ENCODE peak calls at places on chromosome 4, in eight cellular contexts. One of them, this sample, is unnamed.

GRCh38 chr4:40856836-40857362 is 107.1 kb downstream of the NSUN7 start:
- DNase-seq in NK-92 treated with Interleukin-12 subunit alpha and Interleukin-12 subunit beta, amount 100 ng/mL, for 24 hours: no peak
- DNase-seq in dorsolateral prefrontal cortex: peak; percentile 66
- DNase-seq in stimulated activated naive B cell treated with anti-CD40 and anti-IgM and Interleukin-4, amounts not matched to agents 10 μg/mL and 1 μg/mL and 100 μg/mL, for 72 hours: peak; percentile 67
- DNase-seq in EL: peak; percentile 43
- DNase-seq in HFF-Myc: no peak
- DNase-seq in NCI-H446: no peak
- DNase-seq in skeletal muscle cell: peak; percentile 12
- DNase-seq in this sample: peak; percentile 3

GRCh38 chr4:40486534-40486933 is 143.1 kb downstream of the RBM47 start:
- DNase-seq in NCI-H446: no peak
- DNase-seq in EL: peak; percentile 50
- DNase-seq in skeletal muscle cell: peak; percentile 26
- DNase-seq in dorsolateral prefrontal cortex: no peak
- DNase-seq in HFF-Myc: peak; percentile 3
- DNase-seq in stimulated activated naive B cell treated with anti-CD40 and anti-IgM and Interleukin-4, amounts not matched to agents 10 μg/mL and 1 μg/mL and 100 μg/mL, for 72 hours: no peak
- DNase-seq in NK-92 treated with Interleukin-12 subunit alpha and Interleukin-12 subunit beta, amount 100 ng/mL, for 24 hours: no peak
- DNase-seq in this sample: peak; percentile 31

GRCh38 chr4:183147983-183148382 is 48.9 kb downstream of the WWC2 start:
- DNase-seq in NK-92 treated with Interleukin-12 subunit alpha and Interleukin-12 subunit beta, amount 100 ng/mL, for 24 hours: no peak
- DNase-seq in EL: no peak
- DNase-seq in stimulated activated naive B cell treated with anti-CD40 and anti-IgM and Interleukin-4, amounts not matched to agents 10 μg/mL and 1 μg/mL and 100 μg/mL, for 72 hours: no peak
- DNase-seq in NCI-H446: no peak
- DNase-seq in skeletal muscle cell: no peak
- DNase-seq in HFF-Myc: no peak
- DNase-seq in dorsolateral prefrontal cortex: no peak
- DNase-seq in this sample: no peak

GRCh38 chr4:82797591-82798081 is 960 bp downstream of the SCD5 start:
- DNase-seq in dorsolateral prefrontal cortex: no peak
- DNase-seq in EL: peak; percentile 46
- DNase-seq in NCI-H446: no peak
- DNase-seq in skeletal muscle cell: no peak
- DNase-seq in NK-92 treated with Interleukin-12 subunit alpha and Interleukin-12 subunit beta, amount 100 ng/mL, for 24 hours: no peak
- DNase-seq in stimulated activated naive B cell treated with anti-CD40 and anti-IgM and Interleukin-4, amounts not matched to agents 10 μg/mL and 1 μg/mL and 100 μg/mL, for 72 hours: no peak
- DNase-seq in HFF-Myc: no peak
- DNase-seq in this sample: no peak

GRCh38 chr4:48704091-48704802 is 75.8 kb downstream of the FRYL start:
- DNase-seq in stimulated activated naive B cell treated with anti-CD40 and anti-IgM and Interleukin-4, amounts not matched to agents 10 μg/mL and 1 μg/mL and 100 μg/mL, for 72 hours: no peak
- DNase-seq in NK-92 treated with Interleukin-12 subunit alpha and Interleukin-12 subunit beta, amount 100 ng/mL, for 24 hours: no peak
- DNase-seq in dorsolateral prefrontal cortex: no peak
- DNase-seq in EL: no peak
- DNase-seq in skeletal muscle cell: no peak
- DNase-seq in NCI-H446: no peak
- DNase-seq in HFF-Myc: no peak
- DNase-seq in this sample: no peak

GRCh38 chr4:37666625-37667071 is 19.5 kb downstream of the RELL1 start:
- DNase-seq in stimulated activated naive B cell treated with anti-CD40 and anti-IgM and Interleukin-4, amounts not matched to agents 10 μg/mL and 1 μg/mL and 100 μg/mL, for 72 hours: no peak
- DNase-seq in NCI-H446: no peak
- DNase-seq in HFF-Myc: peak; percentile 70
- DNase-seq in skeletal muscle cell: peak; percentile 76
- DNase-seq in NK-92 treated with Interleukin-12 subunit alpha and Interleukin-12 subunit beta, amount 100 ng/mL, for 24 hours: no peak
- DNase-seq in EL: peak; percentile 91
- DNase-seq in dorsolateral prefrontal cortex: no peak
- DNase-seq in this sample: peak; percentile 50

GRCh38 chr4:96407651-96408342 is 567.9 kb downstream of the PDHA2 start:
- DNase-seq in EL: no peak
- DNase-seq in NCI-H446: no peak
- DNase-seq in stimulated activated naive B cell treated with anti-CD40 and anti-IgM and Interleukin-4, amounts not matched to agents 10 μg/mL and 1 μg/mL and 100 μg/mL, for 72 hours: no peak
- DNase-seq in HFF-Myc: no peak
- DNase-seq in skeletal muscle cell: no peak
- DNase-seq in NK-92 treated with Interleukin-12 subunit alpha and Interleukin-12 subunit beta, amount 100 ng/mL, for 24 hours: no peak
- DNase-seq in dorsolateral prefrontal cortex: no peak
- DNase-seq in this sample: no peak

GRCh38 chr4:107931775-107932321 is 499 bp downstream of the CYP2U1 start:
- DNase-seq in NCI-H446: no peak
- DNase-seq in stimulated activated naive B cell treated with anti-CD40 and anti-IgM and Interleukin-4, amounts not matched to agents 10 μg/mL and 1 μg/mL and 100 μg/mL, for 72 hours: peak; percentile 13
- DNase-seq in NK-92 treated with Interleukin-12 subunit alpha and Interleukin-12 subunit beta, amount 100 ng/mL, for 24 hours: peak; percentile 36
- DNase-seq in skeletal muscle cell: no peak
- DNase-seq in dorsolateral prefrontal cortex: peak; percentile 52
- DNase-seq in HFF-Myc: no peak
- DNase-seq in EL: no peak
- DNase-seq in this sample: no peak

GRCh38 chr4:153623491-153623890 is 60.6 kb upstream of the TLR2 start:
- DNase-seq in dorsolateral prefrontal cortex: no peak
- DNase-seq in HFF-Myc: no peak
- DNase-seq in EL: no peak
- DNase-seq in NCI-H446: no peak
- DNase-seq in stimulated activated naive B cell treated with anti-CD40 and anti-IgM and Interleukin-4, amounts not matched to agents 10 μg/mL and 1 μg/mL and 100 μg/mL, for 72 hours: no peak
- DNase-seq in skeletal muscle cell: no peak
- DNase-seq in NK-92 treated with Interleukin-12 subunit alpha and Interleukin-12 subunit beta, amount 100 ng/mL, for 24 hours: no peak
- DNase-seq in this sample: no peak

GRCh38 chr4:90069151-90069550 is 58.0 kb upstream of the CCSER1 start:
- DNase-seq in skeletal muscle cell: no peak
- DNase-seq in dorsolateral prefrontal cortex: no peak
- DNase-seq in HFF-Myc: no peak
- DNase-seq in EL: no peak
- DNase-seq in NK-92 treated with Interleukin-12 subunit alpha and Interleukin-12 subunit beta, amount 100 ng/mL, for 24 hours: no peak
- DNase-seq in NCI-H446: no peak
- DNase-seq in stimulated activated naive B cell treated with anti-CD40 and anti-IgM and Interleukin-4, amounts not matched to agents 10 μg/mL and 1 μg/mL and 100 μg/mL, for 72 hours: no peak
- DNase-seq in this sample: no peak

GRCh38 chr4:26157541-26157940 is 163.3 kb upstream of the RBPJ start:
- DNase-seq in NK-92 treated with Interleukin-12 subunit alpha and Interleukin-12 subunit beta, amount 100 ng/mL, for 24 hours: no peak
- DNase-seq in HFF-Myc: no peak
- DNase-seq in stimulated activated naive B cell treated with anti-CD40 and anti-IgM and Interleukin-4, amounts not matched to agents 10 μg/mL and 1 μg/mL and 100 μg/mL, for 72 hours: no peak
- DNase-seq in NCI-H446: no peak
- DNase-seq in skeletal muscle cell: no peak
- DNase-seq in EL: no peak
- DNase-seq in dorsolateral prefrontal cortex: no peak
- DNase-seq in this sample: no peak

GRCh38 chr4:184330008-184330400 is 112.3 kb upstream of the ENPP6 start:
- DNase-seq in dorsolateral prefrontal cortex: no peak
- DNase-seq in HFF-Myc: no peak
- DNase-seq in NK-92 treated with Interleukin-12 subunit alpha and Interleukin-12 subunit beta, amount 100 ng/mL, for 24 hours: peak; percentile 15
- DNase-seq in skeletal muscle cell: no peak
- DNase-seq in stimulated activated naive B cell treated with anti-CD40 and anti-IgM and Interleukin-4, amounts not matched to agents 10 μg/mL and 1 μg/mL and 100 μg/mL, for 72 hours: peak; percentile 85
- DNase-seq in EL: no peak
- DNase-seq in NCI-H446: no peak
- DNase-seq in this sample: no peak

GRCh38 chr4:124534133-124534532 is 178.4 kb downstream of the ANKRD50 start:
- DNase-seq in HFF-Myc: no peak
- DNase-seq in stimulated activated naive B cell treated with anti-CD40 and anti-IgM and Interleukin-4, amounts not matched to agents 10 μg/mL and 1 μg/mL and 100 μg/mL, for 72 hours: no peak
- DNase-seq in EL: no peak
- DNase-seq in NK-92 treated with Interleukin-12 subunit alpha and Interleukin-12 subunit beta, amount 100 ng/mL, for 24 hours: no peak
- DNase-seq in skeletal muscle cell: no peak
- DNase-seq in dorsolateral prefrontal cortex: no peak
- DNase-seq in NCI-H446: no peak
- DNase-seq in this sample: no peak

GRCh38 chr4:178784491-178784890 is 1342.3 kb upstream of the AGA start:
- DNase-seq in HFF-Myc: no peak
- DNase-seq in NK-92 treated with Interleukin-12 subunit alpha and Interleukin-12 subunit beta, amount 100 ng/mL, for 24 hours: no peak
- DNase-seq in stimulated activated naive B cell treated with anti-CD40 and anti-IgM and Interleukin-4, amounts not matched to agents 10 μg/mL and 1 μg/mL and 100 μg/mL, for 72 hours: no peak
- DNase-seq in NCI-H446: no peak
- DNase-seq in dorsolateral prefrontal cortex: no peak
- DNase-seq in EL: no peak
- DNase-seq in skeletal muscle cell: no peak
- DNase-seq in this sample: no peak

GRCh38 chr4:111963158-111963557 is 182.1 kb upstream of the FAM241A start:
- DNase-seq in skeletal muscle cell: no peak
- DNase-seq in NCI-H446: no peak
- DNase-seq in EL: no peak
- DNase-seq in HFF-Myc: no peak
- DNase-seq in stimulated activated naive B cell treated with anti-CD40 and anti-IgM and Interleukin-4, amounts not matched to agents 10 μg/mL and 1 μg/mL and 100 μg/mL, for 72 hours: no peak
- DNase-seq in NK-92 treated with Interleukin-12 subunit alpha and Interleukin-12 subunit beta, amount 100 ng/mL, for 24 hours: no peak
- DNase-seq in dorsolateral prefrontal cortex: no peak
- DNase-seq in this sample: no peak

GRCh38 chr4:183765121-183765990 is 106.3 kb downstream of the TRAPPC11 start:
- DNase-seq in NK-92 treated with Interleukin-12 subunit alpha and Interleukin-12 subunit beta, amount 100 ng/mL, for 24 hours: no peak
- DNase-seq in stimulated activated naive B cell treated with anti-CD40 and anti-IgM and Interleukin-4, amounts not matched to agents 10 μg/mL and 1 μg/mL and 100 μg/mL, for 72 hours: no peak
- DNase-seq in HFF-Myc: no peak
- DNase-seq in skeletal muscle cell: no peak
- DNase-seq in dorsolateral prefrontal cortex: no peak
- DNase-seq in NCI-H446: no peak
- DNase-seq in EL: no peak
- DNase-seq in this sample: no peak

GRCh38 chr4:36785965-36786364 is 458.6 kb upstream of the NWD2 start:
- DNase-seq in stimulated activated naive B cell treated with anti-CD40 and anti-IgM and Interleukin-4, amounts not matched to agents 10 μg/mL and 1 μg/mL and 100 μg/mL, for 72 hours: no peak
- DNase-seq in NCI-H446: no peak
- DNase-seq in NK-92 treated with Interleukin-12 subunit alpha and Interleukin-12 subunit beta, amount 100 ng/mL, for 24 hours: no peak
- DNase-seq in HFF-Myc: no peak
- DNase-seq in skeletal muscle cell: no peak
- DNase-seq in EL: no peak
- DNase-seq in dorsolateral prefrontal cortex: no peak
- DNase-seq in this sample: no peak

GRCh38 chr4:179989975-179990374 is 2253.2 kb upstream of the TENM3 start:
- DNase-seq in stimulated activated naive B cell treated with anti-CD40 and anti-IgM and Interleukin-4, amounts not matched to agents 10 μg/mL and 1 μg/mL and 100 μg/mL, for 72 hours: peak; percentile 15
- DNase-seq in skeletal muscle cell: no peak
- DNase-seq in NK-92 treated with Interleukin-12 subunit alpha and Interleukin-12 subunit beta, amount 100 ng/mL, for 24 hours: no peak
- DNase-seq in EL: no peak
- DNase-seq in HFF-Myc: no peak
- DNase-seq in dorsolateral prefrontal cortex: no peak
- DNase-seq in NCI-H446: no peak
- DNase-seq in this sample: no peak

GRCh38 chr4:183503497-183504063 is 1.3 kb upstream of the ING2 start:
- DNase-seq in dorsolateral prefrontal cortex: no peak
- DNase-seq in NCI-H446: no peak
- DNase-seq in stimulated activated naive B cell treated with anti-CD40 and anti-IgM and Interleukin-4, amounts not matched to agents 10 μg/mL and 1 μg/mL and 100 μg/mL, for 72 hours: no peak
- DNase-seq in HFF-Myc: no peak
- DNase-seq in NK-92 treated with Interleukin-12 subunit alpha and Interleukin-12 subunit beta, amount 100 ng/mL, for 24 hours: no peak
- DNase-seq in EL: no peak
- DNase-seq in skeletal muscle cell: no peak
- DNase-seq in this sample: no peak

GRCh38 chr4:10096201-10096975 is 20.2 kb downstream of the WDR1 start:
- DNase-seq in NCI-H446: no peak
- DNase-seq in EL: peak; percentile 93
- DNase-seq in skeletal muscle cell: peak; percentile 78
- DNase-seq in stimulated activated naive B cell treated with anti-CD40 and anti-IgM and Interleukin-4, amounts not matched to agents 10 μg/mL and 1 μg/mL and 100 μg/mL, for 72 hours: peak; percentile 71
- DNase-seq in HFF-Myc: peak; percentile 76
- DNase-seq in dorsolateral prefrontal cortex: no peak
- DNase-seq in NK-92 treated with Interleukin-12 subunit alpha and Interleukin-12 subunit beta, amount 100 ng/mL, for 24 hours: peak; percentile 92
- DNase-seq in this sample: peak; percentile 92

GRCh38 chr4:176782191-176782590 is 10.5 kb downstream of the VEGFC start:
- DNase-seq in dorsolateral prefrontal cortex: no peak
- DNase-seq in NCI-H446: no peak
- DNase-seq in skeletal muscle cell: no peak
- DNase-seq in stimulated activated naive B cell treated with anti-CD40 and anti-IgM and Interleukin-4, amounts not matched to agents 10 μg/mL and 1 μg/mL and 100 μg/mL, for 72 hours: no peak
- DNase-seq in EL: no peak
- DNase-seq in HFF-Myc: no peak
- DNase-seq in NK-92 treated with Interleukin-12 subunit alpha and Interleukin-12 subunit beta, amount 100 ng/mL, for 24 hours: no peak
- DNase-seq in this sample: no peak

GRCh38 chr4:76211769-76212168 is 1.9 kb downstream of the SCARB2 start:
- DNase-seq in NCI-H446: no peak
- DNase-seq in NK-92 treated with Interleukin-12 subunit alpha and Interleukin-12 subunit beta, amount 100 ng/mL, for 24 hours: no peak
- DNase-seq in HFF-Myc: no peak
- DNase-seq in EL: no peak
- DNase-seq in stimulated activated naive B cell treated with anti-CD40 and anti-IgM and Interleukin-4, amounts not matched to agents 10 μg/mL and 1 μg/mL and 100 μg/mL, for 72 hours: no peak
- DNase-seq in dorsolateral prefrontal cortex: no peak
- DNase-seq in skeletal muscle cell: no peak
- DNase-seq in this sample: no peak

GRCh38 chr4:141571793-141572192 is 64.6 kb upstream of the IL15 start:
- DNase-seq in EL: no peak
- DNase-seq in HFF-Myc: no peak
- DNase-seq in skeletal muscle cell: no peak
- DNase-seq in dorsolateral prefrontal cortex: no peak
- DNase-seq in stimulated activated naive B cell treated with anti-CD40 and anti-IgM and Interleukin-4, amounts not matched to agents 10 μg/mL and 1 μg/mL and 100 μg/mL, for 72 hours: no peak
- DNase-seq in NK-92 treated with Interleukin-12 subunit alpha and Interleukin-12 subunit beta, amount 100 ng/mL, for 24 hours: no peak
- DNase-seq in NCI-H446: no peak
- DNase-seq in this sample: no peak

GRCh38 chr4:81498046-81498445 is 26.3 kb upstream of the RASGEF1B start:
- DNase-seq in EL: no peak
- DNase-seq in HFF-Myc: no peak
- DNase-seq in NCI-H446: no peak
- DNase-seq in dorsolateral prefrontal cortex: no peak
- DNase-seq in skeletal muscle cell: no peak
- DNase-seq in stimulated activated naive B cell treated with anti-CD40 and anti-IgM and Interleukin-4, amounts not matched to agents 10 μg/mL and 1 μg/mL and 100 μg/mL, for 72 hours: no peak
- DNase-seq in NK-92 treated with Interleukin-12 subunit alpha and Interleukin-12 subunit beta, amount 100 ng/mL, for 24 hours: no peak
- DNase-seq in this sample: no peak

GRCh38 chr4:106318511-106318910 is 2.2 kb downstream of the AIMP1 start:
- DNase-seq in stimulated activated naive B cell treated with anti-CD40 and anti-IgM and Interleukin-4, amounts not matched to agents 10 μg/mL and 1 μg/mL and 100 μg/mL, for 72 hours: no peak
- DNase-seq in skeletal muscle cell: no peak
- DNase-seq in NCI-H446: no peak
- DNase-seq in HFF-Myc: no peak
- DNase-seq in EL: no peak
- DNase-seq in dorsolateral prefrontal cortex: no peak
- DNase-seq in NK-92 treated with Interleukin-12 subunit alpha and Interleukin-12 subunit beta, amount 100 ng/mL, for 24 hours: no peak
- DNase-seq in this sample: no peak

GRCh38 chr4:150261571-150261970 is 183.3 kb downstream of the DCLK2 start:
- DNase-seq in NCI-H446: no peak
- DNase-seq in stimulated activated naive B cell treated with anti-CD40 and anti-IgM and Interleukin-4, amounts not matched to agents 10 μg/mL and 1 μg/mL and 100 μg/mL, for 72 hours: no peak
- DNase-seq in skeletal muscle cell: no peak
- DNase-seq in NK-92 treated with Interleukin-12 subunit alpha and Interleukin-12 subunit beta, amount 100 ng/mL, for 24 hours: no peak
- DNase-seq in EL: no peak
- DNase-seq in dorsolateral prefrontal cortex: no peak
- DNase-seq in HFF-Myc: no peak
- DNase-seq in this sample: peak; percentile 64

GRCh38 chr4:56979674-56980073 is 978 bp downstream of the POLR2B start:
- DNase-seq in NK-92 treated with Interleukin-12 subunit alpha and Interleukin-12 subunit beta, amount 100 ng/mL, for 24 hours: no peak
- DNase-seq in dorsolateral prefrontal cortex: no peak
- DNase-seq in HFF-Myc: no peak
- DNase-seq in stimulated activated naive B cell treated with anti-CD40 and anti-IgM and Interleukin-4, amounts not matched to agents 10 μg/mL and 1 μg/mL and 100 μg/mL, for 72 hours: peak; percentile 10
- DNase-seq in skeletal muscle cell: no peak
- DNase-seq in EL: peak; percentile 37
- DNase-seq in NCI-H446: no peak
- DNase-seq in this sample: no peak

GRCh38 chr4:183201331-183201730 is 102.3 kb downstream of the WWC2 start:
- DNase-seq in stimulated activated naive B cell treated with anti-CD40 and anti-IgM and Interleukin-4, amounts not matched to agents 10 μg/mL and 1 μg/mL and 100 μg/mL, for 72 hours: no peak
- DNase-seq in EL: peak; percentile 89
- DNase-seq in NK-92 treated with Interleukin-12 subunit alpha and Interleukin-12 subunit beta, amount 100 ng/mL, for 24 hours: no peak
- DNase-seq in skeletal muscle cell: peak; percentile 60
- DNase-seq in NCI-H446: no peak
- DNase-seq in HFF-Myc: no peak
- DNase-seq in dorsolateral prefrontal cortex: no peak
- DNase-seq in this sample: peak; percentile 28

GRCh38 chr4:134490863-134491262 is 289.3 kb upstream of the PABPC4L start:
- DNase-seq in NK-92 treated with Interleukin-12 subunit alpha and Interleukin-12 subunit beta, amount 100 ng/mL, for 24 hours: no peak
- DNase-seq in skeletal muscle cell: peak; percentile 6
- DNase-seq in EL: no peak
- DNase-seq in stimulated activated naive B cell treated with anti-CD40 and anti-IgM and Interleukin-4, amounts not matched to agents 10 μg/mL and 1 μg/mL and 100 μg/mL, for 72 hours: no peak
- DNase-seq in NCI-H446: no peak
- DNase-seq in HFF-Myc: no peak
- DNase-seq in dorsolateral prefrontal cortex: no peak
- DNase-seq in this sample: no peak

GRCh38 chr4:183936574-183937335 is 31.6 kb downstream of the STOX2 start:
- DNase-seq in NCI-H446: no peak
- DNase-seq in dorsolateral prefrontal cortex: no peak
- DNase-seq in EL: no peak
- DNase-seq in skeletal muscle cell: no peak
- DNase-seq in NK-92 treated with Interleukin-12 subunit alpha and Interleukin-12 subunit beta, amount 100 ng/mL, for 24 hours: no peak
- DNase-seq in HFF-Myc: no peak
- DNase-seq in stimulated activated naive B cell treated with anti-CD40 and anti-IgM and Interleukin-4, amounts not matched to agents 10 μg/mL and 1 μg/mL and 100 μg/mL, for 72 hours: no peak
- DNase-seq in this sample: no peak

GRCh38 chr4:152510349-152511147 is 25.3 kb downstream of the FBXW7 start:
- DNase-seq in NK-92 treated with Interleukin-12 subunit alpha and Interleukin-12 subunit beta, amount 100 ng/mL, for 24 hours: no peak
- DNase-seq in stimulated activated naive B cell treated with anti-CD40 and anti-IgM and Interleukin-4, amounts not matched to agents 10 μg/mL and 1 μg/mL and 100 μg/mL, for 72 hours: no peak
- DNase-seq in EL: no peak
- DNase-seq in skeletal muscle cell: no peak
- DNase-seq in HFF-Myc: no peak
- DNase-seq in NCI-H446: no peak
- DNase-seq in dorsolateral prefrontal cortex: no peak
- DNase-seq in this sample: no peak

GRCh38 chr4:1974836-1975235 is 33.9 kb downstream of the NELFA start:
- DNase-seq in dorsolateral prefrontal cortex: no peak
- DNase-seq in HFF-Myc: no peak
- DNase-seq in NK-92 treated with Interleukin-12 subunit alpha and Interleukin-12 subunit beta, amount 100 ng/mL, for 24 hours: no peak
- DNase-seq in EL: no peak
- DNase-seq in NCI-H446: no peak
- DNase-seq in skeletal muscle cell: no peak
- DNase-seq in stimulated activated naive B cell treated with anti-CD40 and anti-IgM and Interleukin-4, amounts not matched to agents 10 μg/mL and 1 μg/mL and 100 μg/mL, for 72 hours: no peak
- DNase-seq in this sample: no peak

This sample was measured in stromal cell of bone marrow.